ENCODE peak calls at places on chromosome 6, in ten cellular contexts. One of them, this sample, is unnamed.

GRCh38 chr6:3139090-3139903 is 18.0 kb downstream of the TUBB2A start:
- DNase-seq in mesenchymal stem cell: peak; percentile 84
- DNase-seq in endothelial cell of umbilical vein: no peak
- DNase-seq in SK-N-SH: no peak
- DNase-seq in MM.1S: no peak
- DNase-seq in K562: no peak
- DNase-seq in GM23248: peak; percentile 81
- DNase-seq in OCI-LY7: peak; percentile 69
- DNase-seq in HepG2: peak; percentile 98
- DNase-seq in IMR-90: peak; percentile 91
- DNase-seq in this sample: no peak

GRCh38 chr6:79947191-79948173 is at the start of gene ELOVL4:
- DNase-seq in mesenchymal stem cell: peak; percentile 78
- DNase-seq in endothelial cell of umbilical vein: peak; percentile 62
- DNase-seq in SK-N-SH: peak; percentile 95
- DNase-seq in MM.1S: peak; percentile 91
- DNase-seq in K562: no peak
- DNase-seq in GM23248: peak; percentile 87
- DNase-seq in OCI-LY7: no peak
- DNase-seq in HepG2: no peak
- DNase-seq in IMR-90: peak; percentile 74
- DNase-seq in this sample: no peak

GRCh38 chr6:37835923-37836322 is 16.4 kb downstream of the ZFAND3 start:
- DNase-seq in mesenchymal stem cell: no peak
- DNase-seq in endothelial cell of umbilical vein: no peak
- DNase-seq in SK-N-SH: no peak
- DNase-seq in MM.1S: no peak
- DNase-seq in K562: no peak
- DNase-seq in GM23248: no peak
- DNase-seq in OCI-LY7: no peak
- DNase-seq in HepG2: no peak
- DNase-seq in IMR-90: no peak
- DNase-seq in this sample: no peak

GRCh38 chr6:71190809-71191208 is 97.8 kb upstream of the OGFRL1 start:
- DNase-seq in mesenchymal stem cell: peak; percentile 52
- DNase-seq in endothelial cell of umbilical vein: peak; percentile 41
- DNase-seq in SK-N-SH: peak; percentile 10
- DNase-seq in MM.1S: peak; percentile 22
- DNase-seq in K562: no peak
- DNase-seq in GM23248: peak; percentile 74
- DNase-seq in OCI-LY7: peak; percentile 67
- DNase-seq in HepG2: peak; percentile 11
- DNase-seq in IMR-90: peak; percentile 52
- DNase-seq in this sample: peak; percentile 72

GRCh38 chr6:31086788-31087440 is 25.5 kb downstream of the C6orf15 start:
- DNase-seq in mesenchymal stem cell: peak; percentile 80
- DNase-seq in endothelial cell of umbilical vein: peak; percentile 87
- DNase-seq in SK-N-SH: no peak
- DNase-seq in MM.1S: no peak
- DNase-seq in K562: peak; percentile 42
- DNase-seq in GM23248: peak; percentile 84
- DNase-seq in OCI-LY7: no peak
- DNase-seq in HepG2: no peak
- DNase-seq in IMR-90: peak; percentile 84
- DNase-seq in this sample: no peak

GRCh38 chr6:37987008-37987407 is 167.5 kb downstream of the ZFAND3 start:
- DNase-seq in mesenchymal stem cell: peak; percentile 41
- DNase-seq in endothelial cell of umbilical vein: no peak
- DNase-seq in SK-N-SH: no peak
- DNase-seq in MM.1S: no peak
- DNase-seq in K562: no peak
- DNase-seq in GM23248: peak; percentile 87
- DNase-seq in OCI-LY7: no peak
- DNase-seq in HepG2: no peak
- DNase-seq in IMR-90: peak; percentile 60
- DNase-seq in this sample: no peak

GRCh38 chr6:38671885-38672467 is 31.0 kb downstream of the GLO1 start:
- DNase-seq in mesenchymal stem cell: peak; percentile 65
- DNase-seq in endothelial cell of umbilical vein: peak; percentile 60
- DNase-seq in SK-N-SH: peak; percentile 68
- DNase-seq in MM.1S: peak; percentile 61
- DNase-seq in K562: peak; percentile 76
- DNase-seq in GM23248: peak; percentile 79
- DNase-seq in OCI-LY7: peak; percentile 62
- DNase-seq in HepG2: peak; percentile 43
- DNase-seq in IMR-90: peak; percentile 76
- DNase-seq in this sample: peak; percentile 76

GRCh38 chr6:136647363-136647763 is 97.1 kb upstream of the MAP7 start:
- DNase-seq in mesenchymal stem cell: peak; percentile 90
- DNase-seq in endothelial cell of umbilical vein: peak; percentile 88
- DNase-seq in SK-N-SH: no peak
- DNase-seq in MM.1S: no peak
- DNase-seq in K562: peak; percentile 56
- DNase-seq in GM23248: peak; percentile 39
- DNase-seq in OCI-LY7: no peak
- DNase-seq in HepG2: no peak
- DNase-seq in IMR-90: peak; percentile 97
- DNase-seq in this sample: no peak

GRCh38 chr6:54308240-54308639 is at the start of gene TINAG:
- DNase-seq in mesenchymal stem cell: no peak
- DNase-seq in endothelial cell of umbilical vein: no peak
- DNase-seq in SK-N-SH: no peak
- DNase-seq in MM.1S: no peak
- DNase-seq in K562: no peak
- DNase-seq in GM23248: no peak
- DNase-seq in OCI-LY7: no peak
- DNase-seq in HepG2: no peak
- DNase-seq in IMR-90: no peak
- DNase-seq in this sample: no peak

GRCh38 chr6:71181565-71181964 is 107.0 kb upstream of the OGFRL1 start:
- DNase-seq in mesenchymal stem cell: peak; percentile 62
- DNase-seq in endothelial cell of umbilical vein: no peak
- DNase-seq in SK-N-SH: no peak
- DNase-seq in MM.1S: no peak
- DNase-seq in K562: no peak
- DNase-seq in GM23248: peak; percentile 90
- DNase-seq in OCI-LY7: no peak
- DNase-seq in HepG2: peak; percentile 3
- DNase-seq in IMR-90: peak; percentile 87
- DNase-seq in this sample: no peak

GRCh38 chr6:48111143-48111506 is at the start of gene PTCHD4:
- DNase-seq in mesenchymal stem cell: peak; percentile 73
- DNase-seq in endothelial cell of umbilical vein: peak; percentile 88
- DNase-seq in SK-N-SH: peak; percentile 4
- DNase-seq in MM.1S: no peak
- DNase-seq in K562: no peak
- DNase-seq in GM23248: peak; percentile 52
- DNase-seq in OCI-LY7: no peak
- DNase-seq in HepG2: peak; percentile 86
- DNase-seq in IMR-90: peak; percentile 48
- DNase-seq in this sample: no peak

GRCh38 chr6:11333292-11333849 is 100.9 kb upstream of the NEDD9 start:
- DNase-seq in mesenchymal stem cell: no peak
- DNase-seq in endothelial cell of umbilical vein: no peak
- DNase-seq in SK-N-SH: no peak
- DNase-seq in MM.1S: peak; percentile 58
- DNase-seq in K562: no peak
- DNase-seq in GM23248: no peak
- DNase-seq in OCI-LY7: peak; percentile 59
- DNase-seq in HepG2: no peak
- DNase-seq in IMR-90: no peak
- DNase-seq in this sample: no peak

GRCh38 chr6:109944448-109944847 is 33.7 kb upstream of the GPR6 start:
- DNase-seq in mesenchymal stem cell: no peak
- DNase-seq in endothelial cell of umbilical vein: no peak
- DNase-seq in SK-N-SH: no peak
- DNase-seq in MM.1S: no peak
- DNase-seq in K562: no peak
- DNase-seq in GM23248: no peak
- DNase-seq in OCI-LY7: no peak
- DNase-seq in HepG2: peak; percentile 4
- DNase-seq in IMR-90: no peak
- DNase-seq in this sample: no peak

DNA sequence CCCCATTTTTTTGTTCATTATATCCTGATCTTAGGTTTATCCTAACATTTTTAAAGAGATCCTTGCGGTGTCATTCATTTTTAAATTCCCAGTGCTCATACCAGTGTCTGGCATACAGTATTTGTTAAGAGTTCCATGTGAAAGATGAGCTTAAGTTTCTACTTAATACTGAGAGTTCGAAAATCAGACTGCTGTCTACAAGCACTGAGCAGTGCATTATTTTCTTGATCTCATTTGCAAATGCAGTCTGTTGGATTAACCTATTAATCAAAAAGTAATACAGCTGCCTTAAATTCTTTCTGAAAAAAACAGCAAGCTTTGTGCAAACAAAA is 663 bp downstream of the COQ3 start:
- DNase-seq in mesenchymal stem cell: no peak
- DNase-seq in endothelial cell of umbilical vein: no peak
- DNase-seq in SK-N-SH: no peak
- DNase-seq in MM.1S: no peak
- DNase-seq in K562: no peak
- DNase-seq in GM23248: no peak
- DNase-seq in OCI-LY7: no peak
- DNase-seq in HepG2: no peak
- DNase-seq in IMR-90: no peak
- DNase-seq in this sample: peak; percentile 62
- H2AFZ ChIP-seq in mesenchymal stem cell: no peak overlapping the region
- H2AFZ ChIP-seq in endothelial cell of umbilical vein: peak overlapping the region; percentile 88
- H2AFZ ChIP-seq in SK-N-SH: peak overlapping the region; percentile 83
- H2AFZ ChIP-seq in MM.1S: peak overlapping the region; percentile 79
- H2AFZ ChIP-seq in K562: peak overlapping the region; percentile 98
- H2AFZ ChIP-seq in GM23248: peak overlapping the region; percentile 98
- H2AFZ ChIP-seq in OCI-LY7: peak overlapping the region; percentile 94
- H2AFZ ChIP-seq in HepG2: peak overlapping the region; percentile 88
- H2AFZ ChIP-seq in IMR-90: peak overlapping the region; percentile 98
- H2AFZ ChIP-seq in this sample: peak overlapping the region; percentile 80

DNA sequence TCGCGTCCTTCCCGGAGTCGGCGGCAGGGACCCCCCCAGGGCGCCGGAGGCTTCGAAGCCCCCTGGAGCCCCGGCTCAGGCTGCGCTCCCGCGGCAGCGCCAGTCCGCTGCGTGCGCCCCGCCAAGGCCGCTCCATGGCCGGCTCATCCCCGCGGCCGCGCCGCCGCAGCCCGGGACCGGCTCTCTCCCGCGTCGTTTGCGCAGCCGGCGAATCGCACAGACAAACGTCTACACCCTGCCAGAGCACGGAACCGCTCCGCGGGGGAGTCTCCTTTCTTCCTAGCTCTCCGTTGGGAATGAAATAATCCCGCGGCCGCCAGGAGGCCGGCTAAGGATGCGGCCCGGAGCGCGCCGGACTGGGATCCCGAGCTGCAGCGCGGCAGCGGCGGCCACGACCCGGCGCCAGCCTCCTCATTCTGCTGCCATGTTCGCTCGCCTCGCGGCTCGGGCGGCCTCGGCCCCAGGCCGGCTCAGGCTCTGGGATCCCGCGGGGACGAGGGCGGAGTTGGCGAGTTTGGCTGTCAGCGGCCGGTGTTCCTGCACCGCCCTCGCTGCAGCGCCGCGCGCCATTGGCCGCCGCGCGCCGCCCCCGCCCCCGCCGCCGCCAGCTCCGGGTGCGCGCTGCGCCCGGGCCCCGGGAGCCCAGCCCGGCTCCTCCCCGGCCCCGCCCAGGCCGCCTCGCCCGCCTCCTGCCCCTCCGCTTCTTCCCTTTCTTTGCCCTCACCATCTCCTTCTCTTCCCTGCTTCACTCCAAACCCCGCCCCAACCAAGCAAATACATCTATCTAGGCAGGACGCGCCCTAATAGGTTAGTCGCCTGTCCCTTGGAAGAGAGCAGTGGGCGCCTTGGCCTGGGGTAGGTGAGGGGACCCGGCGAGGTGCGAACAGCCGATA is at the start of gene GFOD1:
- DNase-seq in mesenchymal stem cell: peak; percentile 88
- DNase-seq in endothelial cell of umbilical vein: peak; percentile 84
- DNase-seq in SK-N-SH: peak; percentile 97
- DNase-seq in MM.1S: peak; percentile 83
- DNase-seq in K562: peak; percentile 96
- DNase-seq in GM23248: peak; percentile 91
- DNase-seq in OCI-LY7: peak; percentile 91
- DNase-seq in HepG2: peak; percentile 63
- DNase-seq in IMR-90: peak; percentile 78
- DNase-seq in this sample: peak; percentile 96
- H2AFZ ChIP-seq in mesenchymal stem cell: peak within 1 kb of the TSS; percentile 94
- H2AFZ ChIP-seq in endothelial cell of umbilical vein: peak within 1 kb of the TSS; percentile 85
- H2AFZ ChIP-seq in SK-N-SH: peak within 1 kb of the TSS; percentile 96
- H2AFZ ChIP-seq in MM.1S: peak within 1 kb of the TSS; percentile 94
- H2AFZ ChIP-seq in K562: peak within 1 kb of the TSS; percentile 94
- H2AFZ ChIP-seq in GM23248: peak within 1 kb of the TSS; percentile 90
- H2AFZ ChIP-seq in OCI-LY7: peak within 1 kb of the TSS; percentile 86
- H2AFZ ChIP-seq in HepG2: peak within 1 kb of the TSS; percentile 32
- H2AFZ ChIP-seq in IMR-90: peak within 1 kb of the TSS; percentile 94
- H2AFZ ChIP-seq in this sample: peak within 1 kb of the TSS; percentile 85

DNA sequence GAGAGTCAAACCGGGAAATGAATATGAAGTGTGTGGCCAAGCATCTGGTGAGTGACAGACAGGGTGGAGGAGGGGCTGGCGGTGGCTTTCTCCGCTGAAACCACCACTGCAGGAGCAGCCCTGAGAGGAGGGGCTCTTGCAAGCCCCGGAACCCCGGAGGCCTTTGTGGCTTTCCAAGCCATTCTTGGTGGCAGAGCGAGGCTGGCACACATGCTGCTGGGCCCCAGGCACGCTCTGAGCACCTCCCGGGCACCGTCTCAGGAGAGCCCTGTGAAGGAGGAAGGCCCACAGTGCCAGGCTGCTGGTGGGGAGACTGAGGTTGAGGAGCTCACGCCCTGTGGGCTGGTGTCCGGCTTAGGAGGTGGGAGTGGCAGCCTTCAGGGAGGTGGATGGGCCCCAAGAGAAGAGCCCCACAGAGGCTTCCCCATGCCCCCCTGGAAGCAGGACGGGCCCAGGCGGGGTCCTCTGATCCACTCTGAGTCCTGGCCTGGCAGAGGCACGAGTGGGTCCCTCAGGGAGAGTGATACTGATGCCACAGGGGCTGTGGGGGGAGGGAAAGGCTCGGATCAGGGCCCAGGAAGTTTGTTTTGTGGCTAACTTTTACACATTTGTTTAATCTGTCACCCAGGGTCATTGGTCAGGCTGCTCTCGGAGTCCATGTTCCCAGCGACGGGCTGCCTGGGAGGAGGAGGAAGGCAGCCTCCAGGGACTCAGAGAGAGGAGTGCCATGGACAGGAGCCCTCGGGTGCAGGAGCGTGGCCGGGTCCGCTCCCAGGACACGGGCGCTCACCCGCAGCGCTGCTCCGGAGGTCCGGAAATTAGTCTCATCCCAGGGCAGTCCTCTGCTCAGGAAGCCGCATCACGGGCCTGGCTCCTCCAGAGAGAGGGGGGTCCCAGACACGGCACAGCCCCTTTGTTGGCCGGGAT is 170.7 kb downstream of the ERMARD start:
- DNase-seq in mesenchymal stem cell: no peak
- DNase-seq in endothelial cell of umbilical vein: no peak
- DNase-seq in SK-N-SH: no peak
- DNase-seq in MM.1S: no peak
- DNase-seq in K562: no peak
- DNase-seq in GM23248: no peak
- DNase-seq in OCI-LY7: no peak
- DNase-seq in HepG2: peak; percentile 35
- DNase-seq in IMR-90: no peak
- DNase-seq in this sample: no peak
- H2AFZ ChIP-seq in mesenchymal stem cell: no peak overlapping the region
- H2AFZ ChIP-seq in endothelial cell of umbilical vein: no peak overlapping the region
- H2AFZ ChIP-seq in SK-N-SH: no peak overlapping the region
- H2AFZ ChIP-seq in MM.1S: no peak overlapping the region
- H2AFZ ChIP-seq in K562: no peak overlapping the region
- H2AFZ ChIP-seq in GM23248: no peak overlapping the region
- H2AFZ ChIP-seq in OCI-LY7: no peak overlapping the region
- H2AFZ ChIP-seq in HepG2: no peak overlapping the region
- H2AFZ ChIP-seq in IMR-90: no peak overlapping the region
- H2AFZ ChIP-seq in this sample: no peak overlapping the region

GRCh38 chr6:43268348-43268685 is 25.0 kb downstream of the TTBK1 start:
- DNase-seq in mesenchymal stem cell: no peak
- DNase-seq in endothelial cell of umbilical vein: no peak
- DNase-seq in SK-N-SH: no peak
- DNase-seq in MM.1S: no peak
- DNase-seq in K562: no peak
- DNase-seq in GM23248: peak; percentile 23
- DNase-seq in OCI-LY7: no peak
- DNase-seq in HepG2: no peak
- DNase-seq in IMR-90: no peak
- DNase-seq in this sample: no peak
- H2AFZ ChIP-seq in mesenchymal stem cell: no peak overlapping the region
- H2AFZ ChIP-seq in endothelial cell of umbilical vein: no peak overlapping the region
- H2AFZ ChIP-seq in SK-N-SH: no peak overlapping the region
- H2AFZ ChIP-seq in MM.1S: no peak overlapping the region
- H2AFZ ChIP-seq in K562: peak overlapping the region; percentile 73
- H2AFZ ChIP-seq in GM23248: no peak overlapping the region
- H2AFZ ChIP-seq in OCI-LY7: no peak overlapping the region
- H2AFZ ChIP-seq in HepG2: no peak overlapping the region
- H2AFZ ChIP-seq in IMR-90: peak overlapping the region; percentile 8
- H2AFZ ChIP-seq in this sample: no peak overlapping the region